ENCODE peak calls at places on chromosomes 13 and 19, in four cellular contexts. I is pons, D is NCI-H1417, P is SK-N-MC. O is an unnamed sample.

GRCh38 chr13:90205911-90206310 is 1141.6 kb upstream of the MIR17HG start:
- DNase-seq in I (no peak), D (no peak), P (no peak), O (no peak)

GRCh38 chr19:36225219-36225892 is 10.4 kb downstream of the ZNF146 start:
- DNase-seq in I (no peak), D (no peak), P (no peak), O (no peak)

GRCh38 chr13:37791699-37792098 is 77.9 kb downstream of the TRPC4 start:
- DNase-seq in I (peak; percentile 12), D (no peak), P (no peak), O (no peak)

GRCh38 chr19:39792999-39793546 is 14.4 kb downstream of the LEUTX start:
- DNase-seq in I (peak; percentile 84), D (peak; percentile 85), P (peak; percentile 32), O (peak; percentile 56)

GRCh38 chr19:33514885-33515485 is 6.6 kb downstream of the PEPD start:
- DNase-seq in I (no peak), D (no peak), P (no peak), O (no peak)

GRCh38 chr19:42201489-42202289 is 15.8 kb downstream of the DEDD2 start:
- DNase-seq in I (peak; percentile 71), D (no peak), P (no peak), O (no peak)

GRCh38 chr19:9673912-9674668 is 810 bp downstream of the ZNF562 start:
- DNase-seq in I (no peak), D (no peak), P (no peak), O (peak; percentile 1)

GRCh38 chr13:32314968-32315254 is 252 bp downstream of the ZAR1L start:
- DNase-seq in I (no peak), D (peak; percentile 62), P (no peak), O (peak; percentile 70)

GRCh38 chr19:21084343-21084742 is 2.3 kb downstream of the ZNF714 start:
- DNase-seq in I (no peak), D (no peak), P (no peak), O (no peak)

GRCh38 chr13:51027644-51028043 is 83.4 kb downstream of the C13orf42 start:
- DNase-seq in I (no peak), D (no peak), P (no peak), O (no peak)